ENCODE peak calls at places on chromosomes 11 and 22, in seven cellular contexts. One of them, this sample, is unnamed. For H3K4me1, the result is how much of the 10 kb centered on the place peaks cover.

GRCh38 chr22:20109411-20110358 is 6.2 kb upstream of the RANBP1 start:
- DNase-seq in tibial artery: no peak
- DNase-seq in cardiac muscle cell: no peak
- DNase-seq in lower lobe of right lung: peak
- DNase-seq in body of pancreas: no peak
- DNase-seq in A673: no peak
- DNase-seq in A549: no peak
- DNase-seq in this sample: no peak

GRCh38 chr22:36425977-36426523 is 38.3 kb upstream of the MYH9 start:
- DNase-seq in A549: peak
- DNase-seq in cardiac muscle cell: peak
- DNase-seq in A673: no peak
- DNase-seq in lower lobe of right lung: peak
- DNase-seq in body of pancreas: peak
- DNase-seq in tibial artery: no peak
- DNase-seq in this sample: peak

GRCh38 chr11:131909426-131910200 is 539.2 kb downstream of the NTM start:
- DNase-seq in A549: no peak
- DNase-seq in lower lobe of right lung: no peak
- DNase-seq in A673: no peak
- DNase-seq in cardiac muscle cell: no peak
- DNase-seq in body of pancreas: no peak
- DNase-seq in tibial artery: no peak
- DNase-seq in this sample: no peak

GRCh38 chr11:60924906-60925684 is 835 bp downstream of the TMEM132A start:
- DNase-seq in tibial artery: no peak
- DNase-seq in cardiac muscle cell: no peak
- DNase-seq in A673: no peak
- DNase-seq in A549: no peak
- DNase-seq in body of pancreas: no peak
- DNase-seq in lower lobe of right lung: no peak
- DNase-seq in this sample: no peak

GRCh38 chr11:25855916-25856315 is 476.0 kb upstream of the ANO3 start:
- DNase-seq in A673: no peak
- DNase-seq in cardiac muscle cell: no peak
- DNase-seq in body of pancreas: no peak
- DNase-seq in tibial artery: no peak
- DNase-seq in lower lobe of right lung: no peak
- DNase-seq in A549: no peak
- DNase-seq in this sample: no peak

GRCh38 chr11:18347471-18348125 is 25.2 kb downstream of the GTF2H1 start:
- DNase-seq in cardiac muscle cell: no peak
- DNase-seq in body of pancreas: no peak
- DNase-seq in lower lobe of right lung: no peak
- DNase-seq in A673: peak
- DNase-seq in A549: no peak
- DNase-seq in tibial artery: no peak
- DNase-seq in this sample: no peak

GRCh38 chr11:21056644-21057043 is 387.3 kb downstream of the NELL1 start:
- DNase-seq in tibial artery: no peak
- DNase-seq in A673: no peak
- DNase-seq in body of pancreas: no peak
- DNase-seq in cardiac muscle cell: no peak
- DNase-seq in lower lobe of right lung: no peak
- DNase-seq in A549: no peak
- DNase-seq in this sample: no peak

GRCh38 chr11:24754406-24754805 is 257.6 kb downstream of the LUZP2 start:
- DNase-seq in body of pancreas: no peak
- DNase-seq in tibial artery: no peak
- DNase-seq in A673: no peak
- DNase-seq in A549: no peak
- DNase-seq in lower lobe of right lung: no peak
- DNase-seq in cardiac muscle cell: no peak
- DNase-seq in this sample: no peak

GRCh38 chr11:8209208-8209807 is 40.5 kb upstream of the RIC3 start:
- DNase-seq in cardiac muscle cell: no peak
- DNase-seq in A549: no peak
- DNase-seq in lower lobe of right lung: no peak
- DNase-seq in tibial artery: no peak
- DNase-seq in A673: no peak
- DNase-seq in body of pancreas: peak
- DNase-seq in this sample: no peak

GRCh38 chr11:36657610-36658225 is 59.7 kb upstream of the RAG2 start:
- DNase-seq in tibial artery: no peak
- DNase-seq in lower lobe of right lung: no peak
- DNase-seq in cardiac muscle cell: no peak
- DNase-seq in A549: no peak
- DNase-seq in A673: peak
- DNase-seq in body of pancreas: no peak
- DNase-seq in this sample: no peak

GRCh38 chr11:86916330-86916729 is 38.9 kb downstream of the FZD4 start:
- DNase-seq in tibial artery: no peak
- DNase-seq in A673: peak
- DNase-seq in A549: peak
- DNase-seq in lower lobe of right lung: no peak
- DNase-seq in body of pancreas: no peak
- DNase-seq in cardiac muscle cell: peak
- DNase-seq in this sample: no peak

GRCh38 chr11:86596861-86597632 is 75.4 kb downstream of the ME3 start:
- DNase-seq in A549: no peak
- DNase-seq in tibial artery: no peak
- DNase-seq in lower lobe of right lung: no peak
- DNase-seq in cardiac muscle cell: peak
- DNase-seq in body of pancreas: peak
- DNase-seq in A673: no peak
- DNase-seq in this sample: no peak

GRCh38 chr11:68954970-68955958 is 25.5 kb downstream of the MRGPRD start:
- DNase-seq in cardiac muscle cell: peak
- DNase-seq in A673: no peak
- DNase-seq in A549: peak
- DNase-seq in body of pancreas: peak
- DNase-seq in tibial artery: peak
- DNase-seq in lower lobe of right lung: peak
- DNase-seq in this sample: no peak

GRCh38 chr11:64356498-64357411 is 2.2 kb upstream of the RPS6KA4 start:
- DNase-seq in lower lobe of right lung: no peak
- DNase-seq in A549: peak
- DNase-seq in A673: peak
- DNase-seq in cardiac muscle cell: peak
- DNase-seq in body of pancreas: peak
- DNase-seq in tibial artery: no peak
- DNase-seq in this sample: no peak
- H3K27ac ChIP-seq in lower lobe of right lung: peak
- H3K27ac ChIP-seq in A549: peak
- H3K27ac ChIP-seq in A673: no peak
- H3K27ac ChIP-seq in cardiac muscle cell: peak
- H3K27ac ChIP-seq in body of pancreas: no peak
- H3K27ac ChIP-seq in tibial artery: peak
- H3K27ac ChIP-seq in this sample: no peak

GRCh38 chr22:18022851-18023250 is 1.5 kb downstream of the MICAL3 start:
- DNase-seq in A673: no peak
- DNase-seq in body of pancreas: no peak
- DNase-seq in tibial artery: peak
- DNase-seq in cardiac muscle cell: no peak
- DNase-seq in A549: no peak
- DNase-seq in lower lobe of right lung: no peak
- DNase-seq in this sample: no peak

GRCh38 chr22:18024956-18025720 is 777 bp upstream of the MICAL3 start:
- DNase-seq in tibial artery: peak
- DNase-seq in lower lobe of right lung: no peak
- DNase-seq in A673: no peak
- DNase-seq in body of pancreas: no peak
- DNase-seq in cardiac muscle cell: no peak
- DNase-seq in A549: no peak
- DNase-seq in this sample: no peak

GRCh38 chr22:18021431-18021830 is 2.9 kb downstream of the MICAL3 start:
- DNase-seq in A673: no peak
- DNase-seq in cardiac muscle cell: no peak
- DNase-seq in body of pancreas: no peak
- DNase-seq in lower lobe of right lung: no peak
- DNase-seq in tibial artery: peak
- DNase-seq in A549: no peak
- DNase-seq in this sample: no peak

GRCh38 chr22:18024276-18024939 is at the start of gene MICAL3:
- DNase-seq in body of pancreas: peak
- DNase-seq in A673: peak
- DNase-seq in cardiac muscle cell: peak
- DNase-seq in tibial artery: peak
- DNase-seq in A549: peak
- DNase-seq in lower lobe of right lung: no peak
- DNase-seq in this sample: peak

GRCh38 chr22:18023509-18024275 is 669 bp downstream of the MICAL3 start:
- DNase-seq in tibial artery: peak
- DNase-seq in A673: peak
- DNase-seq in body of pancreas: peak
- DNase-seq in cardiac muscle cell: peak
- DNase-seq in lower lobe of right lung: no peak
- DNase-seq in A549: peak
- DNase-seq in this sample: peak
- TF ChIP-seq CTCF in tibial artery: no peak
- TF ChIP-seq CTCF in A673: peak
- TF ChIP-seq CTCF in body of pancreas: peak
- TF ChIP-seq CTCF in cardiac muscle cell: peak
- TF ChIP-seq CTCF in lower lobe of right lung: peak
- TF ChIP-seq CTCF in A549: no peak
- TF ChIP-seq CTCF in this sample: no peak

GRCh38 chr11:46916251-46916650 is 2.1 kb downstream of the LRP4 start:
- DNase-seq in lower lobe of right lung: no peak
- DNase-seq in tibial artery: no peak
- DNase-seq in body of pancreas: no peak
- DNase-seq in cardiac muscle cell: no peak
- DNase-seq in A549: no peak
- DNase-seq in A673: no peak
- DNase-seq in this sample: no peak

GRCh38 chr11:46914910-46915309 is 3.4 kb downstream of the LRP4 start:
- DNase-seq in A549: no peak
- DNase-seq in body of pancreas: no peak
- DNase-seq in lower lobe of right lung: no peak
- DNase-seq in cardiac muscle cell: no peak
- DNase-seq in tibial artery: no peak
- DNase-seq in A673: no peak
- DNase-seq in this sample: peak

GRCh38 chr11:46912526-46913150 is 5.7 kb downstream of the LRP4 start:
- DNase-seq in A549: no peak
- DNase-seq in body of pancreas: no peak
- DNase-seq in A673: peak
- DNase-seq in tibial artery: no peak
- DNase-seq in cardiac muscle cell: no peak
- DNase-seq in lower lobe of right lung: no peak
- DNase-seq in this sample: no peak

GRCh38 chr11:46914363-46914762 is 4.0 kb downstream of the LRP4 start:
- DNase-seq in A673: no peak
- DNase-seq in lower lobe of right lung: no peak
- DNase-seq in tibial artery: no peak
- DNase-seq in cardiac muscle cell: no peak
- DNase-seq in A549: no peak
- DNase-seq in body of pancreas: no peak
- DNase-seq in this sample: peak

DNA sequence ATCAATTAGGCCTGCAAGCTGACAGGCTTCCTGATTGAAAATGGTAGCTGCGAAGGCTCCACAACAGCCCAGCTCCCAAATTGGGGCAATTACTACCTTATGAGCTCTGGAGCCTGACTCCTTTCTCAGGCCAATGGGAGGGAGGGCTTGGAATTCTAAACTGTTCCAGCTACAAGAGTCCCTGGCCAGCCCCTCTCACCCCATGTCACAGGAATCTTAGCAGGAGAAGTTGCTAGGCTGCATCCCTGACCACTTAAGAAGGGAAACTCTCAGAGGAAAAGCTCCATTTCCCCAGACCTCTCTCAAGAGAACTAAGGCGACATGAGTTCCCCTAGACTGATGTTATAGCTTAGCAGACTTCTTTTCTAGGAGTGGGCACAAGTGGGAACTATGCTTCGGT is 4.9 kb downstream of the LRP4 start:
- DNase-seq in A549: no peak
- DNase-seq in tibial artery: no peak
- DNase-seq in A673: no peak
- DNase-seq in cardiac muscle cell: no peak
- DNase-seq in body of pancreas: no peak
- DNase-seq in lower lobe of right lung: no peak
- DNase-seq in this sample: no peak
- H3K4me1 ChIP-seq in A549: under half
- H3K4me1 ChIP-seq in tibial artery: under half
- H3K4me1 ChIP-seq in A673: under half
- H3K4me1 ChIP-seq in cardiac muscle cell: under half
- H3K4me1 ChIP-seq in body of pancreas: under half
- H3K4me1 ChIP-seq in lower lobe of right lung: under half
- H3K4me1 ChIP-seq in this sample: half or more

GRCh38 chr22:17105143-17106129 is 15.7 kb downstream of the TMEM121B start:
- DNase-seq in cardiac muscle cell: no peak
- DNase-seq in A673: no peak
- DNase-seq in lower lobe of right lung: no peak
- DNase-seq in A549: no peak
- DNase-seq in body of pancreas: no peak
- DNase-seq in tibial artery: peak
- DNase-seq in this sample: no peak
- H3K27ac ChIP-seq in cardiac muscle cell: no peak
- H3K27ac ChIP-seq in A673: no peak
- H3K27ac ChIP-seq in lower lobe of right lung: no peak
- H3K27ac ChIP-seq in A549: no peak
- H3K27ac ChIP-seq in body of pancreas: no peak
- H3K27ac ChIP-seq in tibial artery: no peak
- H3K27ac ChIP-seq in this sample: no peak

GRCh38 chr11:41431784-41432183 is 27.7 kb downstream of the LRRC4C start:
- DNase-seq in lower lobe of right lung: no peak
- DNase-seq in cardiac muscle cell: no peak
- DNase-seq in A673: peak
- DNase-seq in body of pancreas: no peak
- DNase-seq in A549: peak
- DNase-seq in tibial artery: no peak
- DNase-seq in this sample: no peak
- TF ChIP-seq CTCF in lower lobe of right lung: peak
- TF ChIP-seq CTCF in cardiac muscle cell: peak
- TF ChIP-seq CTCF in A673: peak
- TF ChIP-seq CTCF in body of pancreas: peak
- TF ChIP-seq CTCF in A549: no peak
- TF ChIP-seq CTCF in tibial artery: no peak
- TF ChIP-seq CTCF in this sample: no peak

DNA sequence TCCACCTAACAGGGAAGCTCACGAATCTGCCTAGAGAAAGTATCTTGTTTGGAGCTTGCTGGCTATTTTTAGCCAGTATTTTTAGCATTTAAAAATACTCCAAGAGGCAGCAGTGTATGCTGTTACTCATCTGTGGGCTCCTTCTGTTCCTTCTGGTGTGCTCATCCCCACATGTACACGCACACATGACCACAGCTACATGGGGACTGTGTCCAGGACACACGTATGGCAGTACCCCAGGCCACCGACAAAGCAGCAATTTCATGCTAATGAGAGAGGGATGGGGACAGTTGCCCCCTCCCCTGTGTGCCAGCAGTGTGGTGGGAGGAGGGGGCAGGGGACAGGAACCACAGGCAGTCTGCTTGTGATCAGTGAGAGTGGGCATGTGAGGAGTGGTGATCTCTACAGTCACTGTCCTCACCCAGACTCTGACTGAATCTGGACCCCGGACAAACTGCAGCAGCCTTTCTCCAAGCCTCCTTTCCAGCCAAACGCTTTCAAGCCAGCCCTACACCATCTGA is 16.4 kb downstream of the USP2 start:
- DNase-seq in A673: no peak
- DNase-seq in cardiac muscle cell: no peak
- DNase-seq in tibial artery: peak
- DNase-seq in body of pancreas: no peak
- DNase-seq in A549: no peak
- DNase-seq in lower lobe of right lung: no peak
- DNase-seq in this sample: peak
- H3K4me1 ChIP-seq in A673: under half
- H3K4me1 ChIP-seq in cardiac muscle cell: half or more
- H3K4me1 ChIP-seq in tibial artery: half or more
- H3K4me1 ChIP-seq in body of pancreas: half or more
- H3K4me1 ChIP-seq in A549: half or more
- H3K4me1 ChIP-seq in lower lobe of right lung: half or more
- H3K4me1 ChIP-seq in this sample: half or more